ENCODE peak calls at places on chromosomes 4 and X, in five cellular contexts. Q is left lung, B is heart right ventricle, G is psoas muscle, U is cardiac muscle cell. P is an unnamed sample.

GRCh38 chrX:52556741-52557140 is 39.9 kb upstream of the XAGE1B start:
- DNase-seq in Q (no peak), B (no peak), G (no peak), U (no peak), P (no peak)

GRCh38 chr4:40856836-40857362 is 107.1 kb downstream of the NSUN7 start:
- DNase-seq in Q (peak; percentile 96), B (peak; percentile 41), G (peak; percentile 82), U (peak; percentile 87), P (peak; percentile 58)

GRCh38 chr4:145623831-145624230 is 4.6 kb downstream of the MMAA start:
- DNase-seq in Q (no peak), B (no peak), G (no peak), U (no peak), P (no peak)

GRCh38 chr4:122665148-122665547 is 44.3 kb upstream of the IL21 start:
- DNase-seq in Q (no peak), B (no peak), G (no peak), U (no peak), P (no peak)

GRCh38 chr4:137471895-137472294 is 60.4 kb downstream of the PCDH18 start:
- DNase-seq in Q (no peak), B (no peak), G (no peak), U (no peak), P (no peak)

GRCh38 chr4:48270516-48270897 is 869 bp upstream of the TEC start:
- DNase-seq in Q (no peak), B (no peak), G (no peak), U (no peak), P (no peak)

GRCh38 chrX:13764765-13765164 is 30.2 kb downstream of the OFD1 start:
- DNase-seq in Q (no peak), B (no peak), G (no peak), U (peak; percentile 51), P (no peak)

GRCh38 chr4:6297266-6297815 is 27.7 kb downstream of the WFS1 start:
- DNase-seq in Q (peak; percentile 31), B (no peak), G (no peak), U (no peak), P (no peak)

GRCh38 chr4:144399927-144400326 is 246.0 kb upstream of the HHIP start:
- DNase-seq in Q (no peak), B (no peak), G (no peak), U (no peak), P (no peak)

GRCh38 chr4:110347805-110348204 is 128.2 kb upstream of the ENPEP start:
- DNase-seq in Q (no peak), B (no peak), G (no peak), U (no peak), P (no peak)

GRCh38 chrX:45859407-45859806 is 658.7 kb upstream of the DIPK2B start:
- DNase-seq in Q (no peak), B (no peak), G (no peak), U (no peak), P (no peak)

GRCh38 chr4:183823394-183823793 is 81.7 kb upstream of the STOX2 start:
- DNase-seq in Q (no peak), B (no peak), G (peak; percentile 78), U (no peak), P (no peak)

GRCh38 chr4:164212134-164212533 is 541.8 kb upstream of the SMIM31 start:
- DNase-seq in Q (no peak), B (no peak), G (no peak), U (no peak), P (no peak)

GRCh38 chrX:118974908-118975671 is 672 bp downstream of the LONRF3 start:
- DNase-seq in Q (peak; percentile 82), B (no peak), G (peak; percentile 72), U (peak; percentile 22), P (peak; percentile 30)

GRCh38 chrX:2682582-2683177 is 8.4 kb upstream of the CD99 start:
- DNase-seq in Q (no peak), B (no peak), G (no peak), U (no peak), P (no peak)

GRCh38 chrX:51876441-51876840 is 17.0 kb upstream of the MAGED1 start:
- DNase-seq in Q (no peak), B (no peak), G (no peak), U (no peak), P (no peak)

GRCh38 chr4:171727185-171727584 is 86.0 kb upstream of the GALNTL6 start:
- DNase-seq in Q (no peak), B (no peak), G (no peak), U (no peak), P (no peak)

GRCh38 chr4:111066001-111066400 is 443.1 kb upstream of the PITX2 start:
- DNase-seq in Q (no peak), B (no peak), G (no peak), U (no peak), P (no peak)

GRCh38 chr4:189279188-189279587 is 661.5 kb upstream of the FRG1 start:
- DNase-seq in Q (no peak), B (no peak), G (no peak), U (no peak), P (no peak)

GRCh38 chrX:43096830-43097229 is 318.9 kb upstream of the PPP1R2C start:
- DNase-seq in Q (no peak), B (no peak), G (no peak), U (no peak), P (no peak)

GRCh38 chr4:17092990-17093880 is 194.8 kb upstream of the LDB2 start:
- DNase-seq in Q (no peak), B (no peak), G (no peak), U (no peak), P (no peak)

GRCh38 chr4:82786794-82787193 is 11.8 kb downstream of the SCD5 start:
- DNase-seq in Q (no peak), B (no peak), G (no peak), U (no peak), P (no peak)

GRCh38 chr4:82782626-82783025 is 16.0 kb downstream of the SCD5 start:
- DNase-seq in Q (no peak), B (no peak), G (no peak), U (no peak), P (no peak)

GRCh38 chr4:82786004-82786400 is 12.6 kb downstream of the SCD5 start:
- DNase-seq in Q (no peak), B (no peak), G (no peak), U (no peak), P (no peak)

GRCh38 chr4:82785248-82786003 is 13.2 kb downstream of the SCD5 start:
- DNase-seq in Q (no peak), B (no peak), G (no peak), U (no peak), P (no peak)

DNA sequence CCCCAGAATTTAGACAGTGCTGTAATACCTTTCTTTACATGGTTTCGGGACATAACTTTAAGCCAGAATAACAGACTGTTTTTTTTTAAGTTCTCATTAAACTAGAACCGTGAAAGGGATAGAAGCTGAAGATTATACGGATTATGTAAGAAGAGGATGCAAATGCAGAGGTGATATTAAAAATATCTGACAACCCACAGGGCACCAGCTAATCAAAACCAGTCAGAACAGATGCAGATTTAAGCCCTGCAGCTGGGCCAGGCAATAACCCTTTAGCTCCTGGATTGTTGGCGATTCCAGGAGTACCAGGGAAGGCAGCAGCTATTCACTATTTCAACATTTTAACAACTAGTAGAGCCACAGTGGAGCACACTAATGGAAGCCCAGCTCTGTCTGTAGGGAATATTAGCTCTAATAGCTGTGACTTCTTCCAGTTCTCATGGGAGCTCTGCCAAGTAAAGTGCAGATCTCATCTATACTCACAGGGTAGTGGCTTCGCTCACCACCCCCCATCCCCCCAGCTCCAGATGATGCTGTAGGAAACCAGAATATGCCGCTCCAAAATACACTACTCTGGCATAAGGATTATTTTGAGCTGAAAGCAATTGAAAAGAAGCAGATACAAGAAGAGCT is 13.9 kb downstream of the SCD5 start:
- DNase-seq in Q (no peak), B (no peak), G (no peak), U (no peak), P (no peak)
- H3K27me3 ChIP-seq in Q (no peaks in the 10 kb centered on the region), B (no peaks in the 10 kb centered on the region), G (no peaks in the 10 kb centered on the region), U (peaks cover 17% of the 10 kb centered on the region), P (no peaks in the 10 kb centered on the region)

GRCh38 chr4:56531823-56532222 is 26.2 kb downstream of the ARL9 start:
- DNase-seq in Q (no peak), B (no peak), G (no peak), U (no peak), P (no peak)
- H3K27me3 ChIP-seq in Q (peaks cover 49% of the 10 kb centered on the region), B (no peaks in the 10 kb centered on the region), G (no peaks in the 10 kb centered on the region), U (no peaks in the 10 kb centered on the region), P (no peaks in the 10 kb centered on the region)

DNA sequence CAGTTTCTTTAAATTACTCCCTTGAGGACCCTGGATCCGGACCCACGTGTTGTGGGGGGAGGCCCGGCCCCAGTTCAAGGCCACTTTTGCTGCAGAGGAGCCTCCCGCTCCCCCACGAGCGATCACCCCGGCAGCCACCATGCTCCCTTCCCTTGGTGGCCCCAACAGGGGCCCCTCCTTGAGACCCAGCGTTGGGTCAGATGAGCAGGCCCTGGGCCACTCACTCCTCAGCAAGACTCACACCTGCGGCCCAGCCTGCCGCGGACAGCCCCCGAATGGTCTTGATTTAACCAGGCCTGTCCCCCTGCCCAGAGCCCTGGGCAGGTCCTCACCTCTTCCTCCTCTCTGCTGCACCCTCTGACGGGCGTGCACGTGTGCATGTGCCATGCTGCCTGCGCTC is 4.3 kb downstream of the CPLX1 start:
- DNase-seq in Q (no peak), B (no peak), G (peak; percentile 38), U (no peak), P (no peak)
- H3K27me3 ChIP-seq in Q (peaks cover 97% of the 10 kb centered on the region), B (peaks cover 12% of the 10 kb centered on the region), G (no peaks in the 10 kb centered on the region), U (peaks cover 93% of the 10 kb centered on the region), P (peaks cover 11% of the 10 kb centered on the region)

DNA sequence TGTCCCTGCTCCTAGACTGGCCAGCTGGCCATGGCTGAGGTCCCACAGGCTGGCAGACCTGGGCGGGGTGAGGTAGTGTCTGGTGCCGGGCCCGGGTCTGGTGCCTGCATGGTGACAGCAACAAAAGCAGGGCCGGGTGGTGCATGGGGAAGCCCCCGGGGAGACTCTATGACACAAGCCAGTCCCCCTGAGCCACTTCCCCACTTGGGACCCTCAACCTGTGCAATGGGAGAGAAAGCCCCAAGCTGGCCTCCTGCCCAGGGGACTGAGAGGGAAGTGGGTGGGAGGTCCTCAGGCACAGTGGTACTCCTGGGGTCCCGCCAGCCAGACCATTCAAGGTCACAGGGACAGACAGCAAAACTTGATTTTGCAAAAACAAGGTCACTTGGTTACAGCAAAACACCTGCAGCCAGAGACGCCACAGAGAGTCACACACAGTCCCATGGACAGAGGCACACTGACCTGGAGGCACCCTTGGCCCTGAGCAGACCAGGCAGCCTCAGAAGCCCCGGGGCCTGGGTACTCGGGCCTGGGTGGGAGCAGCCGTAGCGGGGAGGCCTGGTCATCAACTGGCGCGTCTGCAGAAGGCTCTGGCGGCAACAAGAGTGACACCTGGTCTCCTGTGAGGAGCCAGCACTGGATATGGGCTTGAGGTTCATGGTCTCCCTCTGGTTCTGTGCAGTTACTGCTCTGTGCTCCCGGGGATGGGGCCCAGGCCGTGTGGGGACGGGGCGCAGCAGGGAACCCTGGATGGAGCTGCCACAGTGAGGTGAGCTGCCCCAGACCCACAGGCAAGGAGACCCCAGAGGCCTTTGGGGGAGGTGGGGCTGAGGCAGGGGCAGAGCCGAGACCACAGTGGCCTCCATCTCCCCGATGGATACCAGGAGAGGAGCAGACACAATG is 60.6 kb downstream of the HTRA3 start:
- DNase-seq in Q (peak; percentile 34), B (no peak), G (peak; percentile 65), U (no peak), P (peak; percentile 19)
- H3K27me3 ChIP-seq in Q (no peaks in the 10 kb centered on the region), B (no peaks in the 10 kb centered on the region), G (no peaks in the 10 kb centered on the region), U (no peaks in the 10 kb centered on the region), P (no peaks in the 10 kb centered on the region)

GRCh38 chr4:165626316-165626715 is 246.7 kb upstream of the TLL1 start:
- DNase-seq in Q (no peak), B (no peak), G (no peak), U (no peak), P (no peak)
- H3K27me3 ChIP-seq in Q (no peaks in the 10 kb centered on the region), B (no peaks in the 10 kb centered on the region), G (no peaks in the 10 kb centered on the region), U (no peaks in the 10 kb centered on the region), P (no peaks in the 10 kb centered on the region)

GRCh38 chrX:151752847-151753246 is 18.3 kb downstream of the CNGA2 start:
- DNase-seq in Q (no peak), B (no peak), G (no peak), U (no peak), P (no peak)
- H3K27me3 ChIP-seq in Q (no peaks in the 10 kb centered on the region), B (no peaks in the 10 kb centered on the region), G (no peaks in the 10 kb centered on the region), U (no peaks in the 10 kb centered on the region), P (no peaks in the 10 kb centered on the region)

P was measured in uterus.